ENCODE peak calls at places on chromosomes 7 and 10, in eight cellular contexts. K is BJ; R is CD8-positive, alpha-beta T cell; H is foreskin keratinocyte; A is mesothelial cell of epicardium; S is foreskin fibroblast; P is body of pancreas; Z is HFF-Myc. F is an unnamed sample.

GRCh38 chr7:16071246-16071857 is 350.0 kb downstream of the CRPPA start:
- DNase-seq in K (no peak), R (no peak), H (no peak), A (no peak), S (peak; percentile 34), P (no peak), Z (peak; percentile 50), F (no peak)

GRCh38 chr7:109552017-109552416 is 982.3 kb downstream of the DNAJB9 start:
- DNase-seq in K (no peak), R (no peak), H (no peak), A (no peak), S (no peak), P (no peak), Z (no peak), F (no peak)

GRCh38 chr10:4407783-4408182 is 418.2 kb upstream of the AKR1E2 start:
- DNase-seq in K (no peak), R (no peak), H (peak; percentile 71), A (no peak), S (peak; percentile 57), P (no peak), Z (no peak), F (no peak)

GRCh38 chr10:117860135-117860534 is 186.6 kb downstream of the RAB11FIP2 start:
- DNase-seq in K (no peak), R (no peak), H (peak; percentile 42), A (no peak), S (no peak), P (no peak), Z (no peak), F (no peak)

GRCh38 chr10:94403034-94403822 is 887 bp downstream of the TBC1D12 start:
- DNase-seq in K (no peak), R (peak; percentile 49), H (peak; percentile 64), A (peak; percentile 28), S (peak; percentile 64), P (peak; percentile 63), Z (no peak), F (no peak)

GRCh38 chr10:10589540-10589939 is 428.1 kb upstream of the CELF2 start:
- DNase-seq in K (peak; percentile 43), R (no peak), H (peak; percentile 76), A (no peak), S (peak; percentile 91), P (no peak), Z (peak; percentile 6), F (no peak)

GRCh38 chr10:34184901-34185386 is 630.2 kb downstream of the PARD3 start:
- DNase-seq in K (no peak), R (no peak), H (no peak), A (no peak), S (no peak), P (no peak), Z (no peak), F (no peak)

GRCh38 chr7:142496545-142496991 is 238.7 kb upstream of the PRSS58 start:
- DNase-seq in K (no peak), R (no peak), H (peak; percentile 35), A (no peak), S (peak; percentile 29), P (no peak), Z (peak; percentile 20), F (no peak)

GRCh38 chr10:5343561-5343960 is 21.2 kb upstream of the UCN3 start:
- DNase-seq in K (no peak), R (no peak), H (no peak), A (no peak), S (no peak), P (no peak), Z (peak; percentile 2), F (no peak)

GRCh38 chr10:31701546-31701945 is 227.1 kb downstream of the ARHGAP12 start:
- DNase-seq in K (no peak), R (no peak), H (no peak), A (no peak), S (no peak), P (no peak), Z (no peak), F (no peak)

GRCh38 chr10:93790454-93790853 is 32.7 kb downstream of the LGI1 start:
- DNase-seq in K (no peak), R (no peak), H (no peak), A (no peak), S (no peak), P (no peak), Z (peak; percentile 21), F (no peak)

GRCh38 chr7:106692450-106693051 is 31.6 kb upstream of the CCDC71L start:
- DNase-seq in K (no peak), R (no peak), H (no peak), A (no peak), S (no peak), P (no peak), Z (no peak), F (no peak)

GRCh38 chr10:48545462-48546145 is 59.3 kb downstream of the ARHGAP22 start:
- DNase-seq in K (no peak), R (peak; percentile 36), H (no peak), A (no peak), S (no peak), P (no peak), Z (no peak), F (no peak)

GRCh38 chr7:47888371-47889265 is 59.6 kb downstream of the PKD1L1 start:
- DNase-seq in K (no peak), R (no peak), H (no peak), A (no peak), S (no peak), P (no peak), Z (no peak), F (no peak)

DNA sequence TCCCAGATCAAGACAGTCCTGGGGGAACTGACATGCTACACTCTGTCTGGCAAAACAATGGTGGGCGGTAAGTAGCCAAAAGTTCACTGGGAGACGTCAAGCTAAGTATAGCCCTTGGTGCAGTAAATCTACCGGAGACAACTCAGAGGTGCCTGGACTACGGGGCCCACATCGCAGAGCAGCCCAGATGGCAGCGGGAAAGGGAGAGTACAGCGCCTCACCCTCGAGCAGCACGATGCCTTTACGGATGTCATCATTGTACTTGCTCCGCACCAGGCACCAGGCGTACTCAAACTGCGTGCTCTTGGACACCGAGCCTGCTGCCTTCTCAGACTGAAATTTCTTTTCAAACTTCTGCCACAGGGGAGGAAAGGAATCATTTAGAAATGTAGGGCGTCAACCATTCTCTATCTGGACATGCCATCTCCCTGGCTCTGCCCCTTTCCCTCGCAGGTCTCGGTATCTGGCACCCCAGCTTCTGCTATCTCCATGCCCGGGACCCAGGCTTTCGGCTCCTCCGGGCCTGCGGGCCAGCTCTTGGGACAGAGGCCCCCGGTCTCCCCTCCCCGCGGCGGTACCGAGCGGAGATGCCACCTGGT is 996 bp downstream of the FIS1 start:
- DNase-seq in K (no peak), R (no peak), H (peak; percentile 12), A (peak; percentile 64), S (no peak), P (no peak), Z (no peak), F (no peak)
- TF ChIP-seq CTCF in K (no peak), R (no peak), H (peak; percentile 90), A (peak; percentile 86), S (peak; percentile 93), P (no peak), Z (no peak), F (peak; percentile 97)

GRCh38 chr10:132239126-132240031 is 52.6 kb downstream of the DPYSL4 start:
- DNase-seq in K (no peak), R (no peak), H (no peak), A (no peak), S (no peak), P (no peak), Z (no peak), F (no peak)
- TF ChIP-seq CTCF in K (no peak), R (no peak), H (no peak), A (no peak), S (no peak), P (no peak), Z (no peak), F (no peak)

GRCh38 chr10:95467162-95467599 is 94.0 kb downstream of the SORBS1 start:
- DNase-seq in K (no peak), R (no peak), H (peak; percentile 14), A (peak; percentile 55), S (no peak), P (peak; percentile 59), Z (no peak), F (no peak)
- TF ChIP-seq CTCF in K (no peak), R (no peak), H (peak; percentile 17), A (no peak), S (no peak), P (no peak), Z (no peak), F (no peak)

DNA sequence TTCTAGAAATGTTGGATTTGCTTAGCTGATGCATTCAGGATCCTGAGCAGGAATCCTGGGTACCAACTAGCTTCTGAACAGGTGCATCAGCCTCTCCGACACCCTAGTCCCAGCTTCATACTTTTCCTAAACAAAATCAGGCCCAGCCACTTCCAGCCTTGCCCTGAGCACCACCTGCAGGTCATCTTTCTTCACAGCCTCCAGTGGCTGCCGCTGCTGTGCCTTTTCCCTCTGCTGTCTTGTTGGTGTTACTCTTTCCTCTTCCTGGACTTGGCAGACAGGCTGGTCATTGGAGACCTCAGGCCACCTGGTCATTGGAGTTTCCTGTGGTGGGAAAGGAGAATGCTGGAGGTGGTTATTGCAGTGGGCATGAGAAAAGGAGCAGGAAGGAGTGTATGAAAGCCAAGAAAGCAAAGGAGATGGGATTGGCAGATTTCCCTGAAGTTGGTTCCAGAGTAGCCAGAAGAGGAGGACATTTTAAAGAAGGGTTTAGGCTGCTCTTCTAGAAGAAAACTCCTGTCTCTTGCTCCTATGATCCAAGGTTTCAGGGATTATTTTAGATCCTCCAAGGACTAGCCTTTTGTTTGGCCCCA is 48.2 kb upstream of the NFKB2 start:
- DNase-seq in K (no peak), R (no peak), H (no peak), A (no peak), S (peak; percentile 40), P (peak; percentile 47), Z (no peak), F (no peak)
- TF ChIP-seq CTCF in K (peak; percentile 63), R (no peak), H (peak; percentile 77), A (no peak), S (peak; percentile 55), P (peak; percentile 29), Z (peak; percentile 61), F (no peak)

GRCh38 chr7:119482671-119483070 is 790.3 kb upstream of the KCND2 start:
- DNase-seq in K (no peak), R (no peak), H (no peak), A (no peak), S (no peak), P (no peak), Z (no peak), F (no peak)

GRCh38 chr7:119483364-119483763 is 789.6 kb upstream of the KCND2 start:
- DNase-seq in K (no peak), R (no peak), H (no peak), A (no peak), S (no peak), P (no peak), Z (no peak), F (no peak)

DNA sequence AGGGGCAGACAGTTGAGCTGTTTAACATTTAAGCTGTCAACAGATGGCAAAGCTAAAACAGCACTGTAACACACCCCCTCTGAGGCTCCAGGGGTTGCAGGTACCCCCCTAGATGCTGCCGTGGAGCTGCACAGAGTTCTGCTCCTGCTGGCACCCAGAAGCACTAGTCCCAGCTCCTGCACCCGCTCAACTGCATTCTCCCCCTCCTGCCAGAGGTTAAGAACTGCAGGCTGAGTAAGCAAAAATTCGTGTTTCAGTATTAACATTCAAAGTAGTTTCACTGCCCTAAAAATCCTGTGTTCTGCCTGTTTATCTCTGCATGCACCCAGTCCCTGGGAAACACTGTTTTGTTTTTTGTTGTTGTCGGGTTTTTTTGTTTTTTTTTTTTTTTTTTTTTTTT is 790.8 kb upstream of the KCND2 start:
- DNase-seq in K (no peak), R (no peak), H (no peak), A (no peak), S (no peak), P (peak; percentile 48), Z (no peak), F (no peak)
- TF ChIP-seq CTCF in K (no peak), R (no peak), H (peak; percentile 34), A (no peak), S (no peak), P (peak; percentile 42), Z (no peak), F (no peak)

GRCh38 chr7:111047595-111047994 is 43.3 kb upstream of the LRRN3 start:
- DNase-seq in K (no peak), R (no peak), H (no peak), A (no peak), S (no peak), P (no peak), Z (no peak), F (no peak)
- TF ChIP-seq CTCF in K (no peak), R (no peak), H (no peak), A (no peak), S (no peak), P (no peak), Z (no peak), F (no peak)

F was measured in natural killer cell.